ENCODE peak calls at places on chromosomes 1 and 21, in seven cellular contexts. B, R, C, N, Q, A and X are unnamed samples.

GRCh38 chr1:30706528-30706927 is 16.9 kb downstream of the MATN1 start:
- DNase-seq in B (no peak), R (peak; percentile 15), C (no peak), N (no peak), Q (no peak), A (peak; percentile 73), X (no peak)

GRCh38 chr1:40944326-40944725 is 35.2 kb upstream of the CTPS1 start:
- DNase-seq in B (no peak), R (peak; percentile 64), C (peak; percentile 52), N (no peak), Q (no peak), A (no peak), X (peak; percentile 90)

GRCh38 chr1:10787274-10787673 is 9.2 kb downstream of the CASZ1 start:
- DNase-seq in B (no peak), R (no peak), C (no peak), N (no peak), Q (no peak), A (no peak), X (no peak)

GRCh38 chr21:42833859-42834729 is 45.2 kb downstream of the WDR4 start:
- DNase-seq in B (peak; percentile 14), R (no peak), C (no peak), N (no peak), Q (no peak), A (no peak), X (no peak)

GRCh38 chr1:227793948-227794812 is 21.3 kb upstream of the PRSS38 start:
- DNase-seq in B (peak; percentile 41), R (no peak), C (no peak), N (no peak), Q (no peak), A (peak; percentile 50), X (no peak)

GRCh38 chr21:27359141-27359540 is 392.3 kb upstream of the ADAMTS5 start:
- DNase-seq in B (no peak), R (no peak), C (no peak), N (no peak), Q (no peak), A (no peak), X (no peak)

GRCh38 chr1:81477704-81478103 is 323.0 kb upstream of the ADGRL2 start:
- DNase-seq in B (no peak), R (no peak), C (no peak), N (no peak), Q (no peak), A (no peak), X (no peak)

GRCh38 chr1:93648656-93649055 is 33.0 kb downstream of the BCAR3 start:
- DNase-seq in B (no peak), R (no peak), C (no peak), N (no peak), Q (no peak), A (no peak), X (no peak)

GRCh38 chr21:25836396-25836795 is 101.6 kb downstream of the GABPA start:
- DNase-seq in B (no peak), R (no peak), C (no peak), N (no peak), Q (no peak), A (no peak), X (no peak)

GRCh38 chr1:27971674-27972073 is 11.9 kb downstream of the XKR8 start:
- DNase-seq in B (no peak), R (no peak), C (no peak), N (no peak), Q (no peak), A (no peak), X (no peak)

GRCh38 chr1:162319510-162320160 is 57.0 kb downstream of the SPATA46 start:
- DNase-seq in B (no peak), R (peak; percentile 2), C (no peak), N (no peak), Q (no peak), A (no peak), X (no peak)

GRCh38 chr1:208216062-208216461 is 28.1 kb downstream of the PLXNA2 start:
- DNase-seq in B (no peak), R (peak; percentile 27), C (no peak), N (no peak), Q (no peak), A (no peak), X (no peak)

GRCh38 chr21:33478858-33479678 is 706 bp downstream of the TMEM50B start:
- DNase-seq in B (peak; percentile 47), R (peak; percentile 33), C (no peak), N (peak; percentile 59), Q (no peak), A (peak; percentile 69), X (no peak)

GRCh38 chr21:46229133-46229922 is 754 bp upstream of the LSS start:
- DNase-seq in B (no peak), R (peak; percentile 37), C (no peak), N (no peak), Q (no peak), A (peak; percentile 80), X (no peak)

GRCh38 chr1:173024543-173024942 is 26.2 kb downstream of the TNFSF18 start:
- DNase-seq in B (no peak), R (no peak), C (no peak), N (no peak), Q (no peak), A (no peak), X (no peak)

GRCh38 chr21:46295177-46295711 is 9.1 kb downstream of the YBEY start:
- DNase-seq in B (no peak), R (no peak), C (no peak), N (no peak), Q (no peak), A (no peak), X (no peak)

GRCh38 chr1:8018492-8019228 is 7.4 kb downstream of the ERRFI1 start:
- DNase-seq in B (no peak), R (peak; percentile 61), C (no peak), N (no peak), Q (no peak), A (no peak), X (no peak)

GRCh38 chr1:51583532-51583931 is 33.4 kb upstream of the OSBPL9 start:
- DNase-seq in B (no peak), R (peak; percentile 43), C (peak; percentile 7), N (no peak), Q (no peak), A (peak; percentile 46), X (peak; percentile 65)

GRCh38 chr1:219304227-219305226 is 130.8 kb downstream of the LYPLAL1 start:
- DNase-seq in B (no peak), R (peak; percentile 99), C (peak; percentile 66), N (no peak), Q (no peak), A (no peak), X (peak; percentile 89)

GRCh38 chr1:167002354-167002753 is 13.3 kb downstream of the MAEL start:
- DNase-seq in B (no peak), R (no peak), C (no peak), N (no peak), Q (no peak), A (no peak), X (no peak)

GRCh38 chr1:25019351-25020172 is 89.5 kb upstream of the RUNX3 start:
- DNase-seq in B (no peak), R (no peak), C (no peak), N (peak; percentile 82), Q (no peak), A (no peak), X (no peak)

GRCh38 chr1:181099152-181100014 is 10.9 kb downstream of the IER5 start:
- DNase-seq in B (no peak), R (no peak), C (no peak), N (no peak), Q (peak; percentile 95), A (no peak), X (no peak)

GRCh38 chr1:181102841-181103240 is 14.3 kb downstream of the IER5 start:
- DNase-seq in B (no peak), R (no peak), C (no peak), N (no peak), Q (no peak), A (no peak), X (no peak)

GRCh38 chr1:181101581-181102226 is 13.2 kb downstream of the IER5 start:
- DNase-seq in B (no peak), R (peak; percentile 52), C (no peak), N (no peak), Q (no peak), A (no peak), X (no peak)

GRCh38 chr1:181100015-181100905 is 11.8 kb downstream of the IER5 start:
- DNase-seq in B (no peak), R (peak; percentile 74), C (no peak), N (no peak), Q (no peak), A (no peak), X (no peak)

DNA sequence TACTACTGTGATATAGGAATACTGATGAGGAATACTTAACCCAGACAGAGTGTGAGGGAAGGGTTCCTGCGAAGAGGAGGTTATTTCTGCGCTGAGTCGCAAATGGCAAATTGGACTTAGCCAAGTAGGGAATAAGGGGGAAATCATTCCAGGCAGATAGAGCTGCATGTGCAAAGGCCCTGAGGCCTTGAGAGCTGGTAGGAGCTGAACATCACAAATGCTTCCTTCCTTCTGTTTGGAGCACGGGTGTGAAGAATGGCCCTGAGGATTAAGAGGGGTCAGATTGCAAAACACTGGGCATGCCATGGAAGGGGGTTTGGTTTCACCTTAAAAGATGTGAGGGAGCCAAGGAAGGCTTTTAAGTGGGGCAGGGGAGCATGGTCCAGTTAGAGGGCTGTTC is 12.4 kb downstream of the IER5 start:
- DNase-seq in B (no peak), R (no peak), C (no peak), N (no peak), Q (no peak), A (no peak), X (no peak)
- H3K4me3 ChIP-seq in B (no peak overlapping the region), R (no peak overlapping the region), C (no peak overlapping the region), N (no peak overlapping the region), Q (no peak overlapping the region), A (no peak overlapping the region), X (no peak overlapping the region)

GRCh38 chr1:152886758-152887409 is 8.8 kb downstream of the SMCP start:
- DNase-seq in B (no peak), R (no peak), C (no peak), N (no peak), Q (no peak), A (no peak), X (no peak)
- H3K4me1 ChIP-seq in B (no peaks in the 10 kb centered on the region), R (peaks cover 7% of the 10 kb centered on the region), C (peaks cover 3% of the 10 kb centered on the region), N (no peaks in the 10 kb centered on the region), Q (peaks cover 21% of the 10 kb centered on the region), A (no peaks in the 10 kb centered on the region), X (peaks cover 6% of the 10 kb centered on the region)

DNA sequence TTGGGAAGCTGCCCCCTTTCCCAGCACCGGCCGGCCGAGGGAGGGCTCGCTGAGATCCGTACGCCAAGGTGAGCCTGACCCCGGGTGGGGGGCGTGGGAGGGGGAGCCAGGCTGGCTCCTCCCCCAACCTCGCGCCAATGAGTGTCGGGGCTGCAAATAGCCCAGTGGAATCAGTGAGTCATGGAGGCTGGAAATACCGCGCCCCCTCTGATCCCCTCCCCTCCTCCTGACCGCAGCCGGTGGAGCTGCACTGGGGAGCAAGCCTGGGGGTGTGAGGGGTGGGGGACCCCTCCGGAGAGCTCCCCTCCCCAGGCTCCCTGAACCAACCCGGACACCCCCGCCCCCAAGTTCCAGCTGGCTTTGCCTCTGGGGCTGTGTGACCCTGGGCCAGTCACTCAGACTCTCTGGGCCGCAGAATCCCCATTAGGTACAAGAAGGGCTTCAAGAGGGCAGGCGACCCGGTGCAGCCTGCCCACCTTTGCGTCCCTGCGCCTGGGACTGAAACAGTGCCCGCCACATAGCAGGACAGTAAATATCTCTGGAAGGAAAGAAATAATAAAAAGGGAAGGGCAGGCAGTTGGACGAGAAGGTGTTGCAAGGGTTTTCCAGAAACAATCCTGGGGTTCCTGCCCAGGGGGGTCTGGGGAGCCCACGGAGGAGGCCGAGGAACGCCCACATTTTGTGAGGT is 4.5 kb downstream of the HSPB7 start:
- DNase-seq in B (peak; percentile 63), R (peak; percentile 36), C (peak; percentile 57), N (no peak), Q (peak; percentile 24), A (peak; percentile 42), X (peak; percentile 55)
- H3K27ac ChIP-seq in B (peak overlapping the region; percentile 37), R (no peak overlapping the region), C (peak overlapping the region; percentile 97), N (no peak overlapping the region), Q (no peak overlapping the region), A (peak overlapping the region; percentile 64), X (peak overlapping the region; percentile 95)

GRCh38 chr1:87826639-87827345 is 498.1 kb downstream of the LMO4 start:
- DNase-seq in B (peak; percentile 26), R (no peak), C (no peak), N (peak; percentile 75), Q (peak; percentile 33), A (no peak), X (peak; percentile 17)
- H3K4me3 ChIP-seq in B (no peak overlapping the region), R (no peak overlapping the region), C (peak overlapping the region; percentile 58), N (no peak overlapping the region), Q (no peak overlapping the region), A (peak overlapping the region; percentile 33), X (no peak overlapping the region)